ENCODE peak calls at places on chromosome 4, in four cellular contexts. H is K562, R is GM12878, M is HCT116. U is an unnamed sample.
A peak's percentile ranks its signal among the peaks of the same experiment; 100 is the strongest.

GRCh38 chr4:59818656-59819055 is 1381.5 kb upstream of the ADGRL3 start:
- DNase-seq in R (peak; percentile 15), M (no peak), H (no peak), U (no peak)

GRCh38 chr4:130233377-130234047 is 1137.6 kb downstream of the C4orf33 start:
- DNase-seq in H (no peak), M (no peak), R (peak; percentile 35), U (no peak)

GRCh38 chr4:39614487-39615162 is 24.0 kb downstream of the SMIM14 start:
- DNase-seq in R (no peak), M (no peak), H (no peak), U (no peak)

GRCh38 chr4:121108557-121108956 is 36.2 kb upstream of the NDNF start:
- DNase-seq in R (no peak), H (no peak), M (no peak), U (no peak)

GRCh38 chr4:80694178-80694577 is 336.3 kb upstream of the BMP3 start:
- DNase-seq in R (no peak), H (no peak), M (no peak), U (no peak)

GRCh38 chr4:68683034-68683433 is 12.6 kb upstream of the UGT2B15 start:
- DNase-seq in M (no peak), R (no peak), H (no peak), U (no peak)

GRCh38 chr4:6023766-6024165 is 5.5 kb upstream of the C4orf50 start:
- DNase-seq in H (no peak), M (no peak), R (no peak), U (no peak)

GRCh38 chr4:88629826-88630225 is 37.5 kb downstream of the HERC3 start:
- DNase-seq in H (no peak), R (no peak), M (no peak), U (no peak)

GRCh38 chr4:150415213-150415612 is 166.7 kb upstream of the MAB21L2 start:
- DNase-seq in M (no peak), R (no peak), H (no peak), U (no peak)

DNA sequence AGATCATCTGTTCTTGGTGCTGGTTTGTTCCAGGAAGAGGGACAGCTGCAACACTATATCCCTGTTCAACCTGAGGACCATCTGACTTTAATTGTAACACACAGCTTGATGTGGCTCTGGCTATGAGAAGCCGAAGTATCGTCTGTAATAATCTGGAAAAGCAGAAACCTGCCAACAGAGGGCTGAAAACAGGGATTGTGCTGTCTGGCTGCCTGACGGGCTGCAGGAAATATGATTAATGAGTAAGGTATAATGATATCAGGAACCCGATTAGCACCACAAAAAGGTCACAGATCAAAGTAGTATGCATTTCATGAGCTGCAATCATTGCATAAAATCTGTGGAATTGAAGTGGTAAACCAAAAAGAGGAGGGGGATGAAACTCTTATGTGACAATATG is 170.4 kb upstream of the MAB21L2 start:
- DNase-seq in H (no peak), R (no peak), M (no peak), U (no peak)
- TF ChIP-seq YY1 in H (no peak), R (no peak), M (no peak), U (no peak)

GRCh38 chr4:7902101-7902553 is 37.5 kb downstream of the AFAP1 start:
- DNase-seq in H (no peak), R (no peak), M (no peak), U (no peak)

GRCh38 chr4:7902826-7903225 is 36.8 kb downstream of the AFAP1 start:
- DNase-seq in R (no peak), H (no peak), M (no peak), U (no peak)

GRCh38 chr4:7904108-7904516 is 35.5 kb downstream of the AFAP1 start:
- DNase-seq in H (no peak), M (no peak), R (no peak), U (no peak)

GRCh38 chr4:7904942-7905341 is 34.7 kb downstream of the AFAP1 start:
- DNase-seq in H (no peak), R (no peak), M (no peak), U (no peak)

GRCh38 chr4:7903686-7904085 is 36.0 kb downstream of the AFAP1 start:
- DNase-seq in R (no peak), M (no peak), H (no peak), U (no peak)
- H3K4me1 ChIP-seq in R (no peaks in the 10 kb centered on the region), M (peaks cover 6% of the 10 kb centered on the region), H (no peaks in the 10 kb centered on the region), U (peaks cover 6% of the 10 kb centered on the region)

GRCh38 chr4:145178740-145179139 is 1.6 kb downstream of the OTUD4 start:
- DNase-seq in R (no peak), H (peak; percentile 43), M (no peak), U (no peak)
- TF ChIP-seq ZNF274 in R (no peak), H (no peak), M (no peak), U (no peak)

GRCh38 chr4:67104145-67104544 is 441.2 kb downstream of the CENPC start:
- DNase-seq in R (no peak), H (no peak), M (no peak), U (no peak)

GRCh38 chr4:67109276-67109675 is 436.0 kb downstream of the CENPC start:
- DNase-seq in H (no peak), R (no peak), M (no peak), U (no peak)

GRCh38 chr4:67103001-67103737 is 442.1 kb downstream of the CENPC start:
- DNase-seq in M (no peak), R (no peak), H (no peak), U (no peak)

GRCh38 chr4:67101612-67102011 is 443.7 kb downstream of the CENPC start:
- DNase-seq in H (no peak), M (no peak), R (no peak), U (no peak)

GRCh38 chr4:67106846-67107467 is 438.3 kb downstream of the CENPC start:
- DNase-seq in R (no peak), H (no peak), M (no peak), U (no peak)
- TF ChIP-seq YY1 in R (no peak), H (no peak), M (no peak), U (no peak)

GRCh38 chr4:7172508-7172907 is 19.8 kb upstream of the SORCS2 start:
- DNase-seq in H (no peak), R (no peak), M (no peak), U (no peak)
- H3K4me1 ChIP-seq in H (no peaks in the 10 kb centered on the region), R (no peaks in the 10 kb centered on the region), M (no peaks in the 10 kb centered on the region), U (no peaks in the 10 kb centered on the region)